ENCODE peak calls at places on chromosomes 5 and 9, in five cellular contexts. W, P, O, F and H are unnamed samples.
A peak's percentile ranks its signal among the peaks of the same experiment; 100 is the strongest.

GRCh38 chr9:114671605-114672004 is 10.4 kb downstream of the TEX48 start:
- DNase-seq in F (no peak), P (no peak), W (no peak), O (peak; percentile 47), H (no peak)

GRCh38 chr5:69217154-69217731 is 17.4 kb upstream of the CDK7 start:
- DNase-seq in W (peak; percentile 97), O (no peak), P (no peak), F (no peak), H (no peak)

GRCh38 chr5:33212439-33212838 is 228.3 kb upstream of the TARS1 start:
- DNase-seq in W (no peak), F (no peak), O (no peak), P (no peak), H (no peak)

GRCh38 chr5:178416206-178416882 is 173.8 kb downstream of the COL23A1 start:
- DNase-seq in P (no peak), O (no peak), W (no peak), F (no peak), H (peak; percentile 38)

GRCh38 chr9:87596862-87597261 is 99.2 kb downstream of the DAPK1 start:
- DNase-seq in W (no peak), P (no peak), F (no peak), O (no peak), H (no peak)

GRCh38 chr9:105150991-105151685 is 93.3 kb upstream of the SLC44A1 start:
- DNase-seq in F (no peak), P (no peak), O (peak; percentile 82), W (no peak), H (no peak)

GRCh38 chr9:137063311-137064026 is 6.9 kb downstream of the SAPCD2 start:
- DNase-seq in P (no peak), W (no peak), O (no peak), F (no peak), H (no peak)

GRCh38 chr5:179802950-179803562 is 3.6 kb downstream of the MGAT4B start:
- DNase-seq in F (no peak), O (no peak), P (no peak), W (no peak), H (no peak)

GRCh38 chr9:20838218-20838617 is 154.2 kb downstream of the FOCAD start:
- DNase-seq in F (no peak), W (no peak), P (no peak), O (peak; percentile 53), H (no peak)

GRCh38 chr5:115377468-115378217 is 81.2 kb upstream of the CCDC112 start:
- DNase-seq in F (no peak), P (no peak), W (no peak), O (peak; percentile 93), H (no peak)
- H3K4me1 ChIP-seq in F (peaks cover 22% of the 10 kb centered on the region), P (no peaks in the 10 kb centered on the region), W (no peaks in the 10 kb centered on the region), O (peaks cover 13% of the 10 kb centered on the region), H (peaks cover 25% of the 10 kb centered on the region)

GRCh38 chr5:56169949-56170348 is 63.2 kb downstream of the ANKRD55 start:
- DNase-seq in W (no peak), P (no peak), O (no peak), F (no peak), H (no peak)

GRCh38 chr5:56172225-56172624 is 60.9 kb downstream of the ANKRD55 start:
- DNase-seq in F (no peak), O (peak; percentile 67), W (no peak), P (no peak), H (no peak)

GRCh38 chr5:56168066-56168478 is 65.1 kb downstream of the ANKRD55 start:
- DNase-seq in W (no peak), P (no peak), O (peak; percentile 85), F (no peak), H (peak; percentile 75)

GRCh38 chr5:56169281-56169680 is 63.8 kb downstream of the ANKRD55 start:
- DNase-seq in P (no peak), O (peak; percentile 62), F (no peak), W (no peak), H (no peak)

DNA sequence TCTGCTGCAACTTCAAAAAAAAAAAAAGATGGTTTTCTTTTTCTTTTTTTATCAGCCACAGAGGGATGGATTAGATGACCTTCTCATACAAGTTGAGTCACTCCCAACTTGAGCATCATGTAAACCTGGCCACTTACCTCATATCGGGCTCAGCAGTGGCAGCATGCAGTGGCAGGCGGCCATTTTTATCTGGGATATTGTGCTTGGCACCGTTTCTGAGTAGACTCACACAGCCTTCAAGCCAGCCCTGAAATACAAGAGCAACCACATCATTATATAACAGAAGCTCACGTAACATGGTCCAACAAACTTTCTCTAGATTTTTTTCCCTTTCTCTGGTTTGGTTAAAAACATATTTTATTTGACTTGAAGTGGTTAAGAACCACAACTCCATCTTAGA is 62.6 kb downstream of the ANKRD55 start:
- DNase-seq in W (no peak), O (peak; percentile 97), P (no peak), F (no peak), H (no peak)
- H3K4me1 ChIP-seq in W (no peaks in the 10 kb centered on the region), O (peaks cover 13% of the 10 kb centered on the region), P (peaks cover 6% of the 10 kb centered on the region), F (peaks cover 5% of the 10 kb centered on the region), H (peaks cover 49% of the 10 kb centered on the region)

DNA sequence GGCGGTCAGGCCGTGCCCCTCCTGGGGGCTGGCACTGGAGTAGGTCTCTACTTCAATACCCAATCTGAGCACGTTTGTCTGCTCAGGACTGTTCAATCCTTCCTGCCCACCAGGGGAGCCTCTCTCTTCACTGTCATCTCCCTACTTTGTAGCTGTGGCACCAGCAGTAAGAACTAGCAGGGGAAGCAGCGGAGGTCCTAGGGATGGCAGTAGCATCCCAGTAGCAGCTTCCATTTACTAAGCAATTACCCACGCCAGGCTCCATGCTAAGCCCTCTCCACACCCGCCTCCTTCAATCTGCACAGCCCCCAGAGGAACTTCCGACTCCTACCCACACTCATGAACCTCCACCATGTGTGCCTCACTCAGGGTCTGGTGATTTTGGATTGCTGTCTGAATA is 31.7 kb downstream of the FSTL4 start:
- DNase-seq in P (peak; percentile 16), O (no peak), W (no peak), F (no peak), H (peak; percentile 34)
- H3K4me1 ChIP-seq in P (no peaks in the 10 kb centered on the region), O (no peaks in the 10 kb centered on the region), W (no peaks in the 10 kb centered on the region), F (peaks cover 2% of the 10 kb centered on the region), H (no peaks in the 10 kb centered on the region)

GRCh38 chr5:148856424-148856823 is 30.0 kb downstream of the ADRB2 start:
- DNase-seq in W (no peak), F (no peak), O (no peak), P (no peak), H (no peak)

GRCh38 chr5:148855249-148856008 is 29.0 kb downstream of the ADRB2 start:
- DNase-seq in F (no peak), W (no peak), P (no peak), O (no peak), H (no peak)

GRCh38 chr5:148858106-148858505 is 31.7 kb downstream of the ADRB2 start:
- DNase-seq in P (no peak), W (no peak), O (peak; percentile 41), F (no peak), H (no peak)

GRCh38 chr5:148857474-148857873 is 31.1 kb downstream of the ADRB2 start:
- DNase-seq in F (no peak), W (no peak), O (no peak), P (no peak), H (no peak)

DNA sequence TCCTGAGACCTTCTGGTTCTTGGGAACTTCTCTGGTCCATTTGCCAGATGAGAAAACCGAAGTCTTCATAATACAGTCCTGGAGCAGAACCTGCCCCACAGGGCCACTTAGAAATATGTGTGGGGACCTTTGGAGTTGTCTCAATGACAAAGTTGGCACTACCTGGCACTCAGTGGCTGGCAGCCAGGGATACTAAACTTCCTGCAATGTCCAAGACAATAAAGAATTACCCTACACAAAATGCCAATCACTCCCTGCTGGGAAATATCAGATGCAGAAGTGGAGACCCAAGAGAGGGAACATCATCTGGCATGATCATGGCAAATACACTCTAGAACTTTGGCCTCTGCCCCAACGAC is 29.6 kb downstream of the ADRB2 start:
- DNase-seq in P (no peak), W (no peak), O (no peak), F (no peak), H (no peak)
- H3K4me1 ChIP-seq in P (no peaks in the 10 kb centered on the region), W (no peaks in the 10 kb centered on the region), O (no peaks in the 10 kb centered on the region), F (peaks cover 11% of the 10 kb centered on the region), H (peaks cover 36% of the 10 kb centered on the region)

GRCh38 chr5:18778226-18778625 is 1144.0 kb downstream of the TAF11L14 start:
- DNase-seq in P (no peak), F (no peak), W (no peak), O (no peak), H (no peak)

GRCh38 chr5:18771097-18771610 is 1136.9 kb downstream of the TAF11L14 start:
- DNase-seq in W (no peak), F (no peak), O (no peak), P (no peak), H (no peak)

DNA sequence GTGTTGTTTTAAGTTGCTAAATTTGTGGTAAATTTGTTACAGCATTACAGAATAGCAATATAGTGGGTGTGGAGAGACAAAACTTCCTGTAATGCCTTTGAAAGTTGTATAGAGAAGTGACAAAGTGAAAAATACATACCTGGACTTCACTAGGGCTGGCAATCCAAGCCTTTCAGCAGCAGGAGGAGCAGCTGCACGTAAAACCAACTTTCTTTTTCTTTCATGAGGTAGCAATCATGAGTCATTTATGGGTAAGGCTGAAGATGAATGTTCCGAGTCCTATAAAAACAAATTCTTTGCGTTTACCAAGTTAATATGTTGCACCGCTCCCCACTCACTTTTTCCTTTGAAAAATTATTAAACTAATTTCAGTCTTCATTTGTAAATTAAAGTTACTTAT is 1138.2 kb downstream of the TAF11L14 start:
- DNase-seq in O (peak; percentile 37), W (no peak), F (peak; percentile 19), P (peak; percentile 69), H (no peak)
- H3K4me1 ChIP-seq in O (no peaks in the 10 kb centered on the region), W (no peaks in the 10 kb centered on the region), F (no peaks in the 10 kb centered on the region), P (no peaks in the 10 kb centered on the region), H (no peaks in the 10 kb centered on the region)

DNA sequence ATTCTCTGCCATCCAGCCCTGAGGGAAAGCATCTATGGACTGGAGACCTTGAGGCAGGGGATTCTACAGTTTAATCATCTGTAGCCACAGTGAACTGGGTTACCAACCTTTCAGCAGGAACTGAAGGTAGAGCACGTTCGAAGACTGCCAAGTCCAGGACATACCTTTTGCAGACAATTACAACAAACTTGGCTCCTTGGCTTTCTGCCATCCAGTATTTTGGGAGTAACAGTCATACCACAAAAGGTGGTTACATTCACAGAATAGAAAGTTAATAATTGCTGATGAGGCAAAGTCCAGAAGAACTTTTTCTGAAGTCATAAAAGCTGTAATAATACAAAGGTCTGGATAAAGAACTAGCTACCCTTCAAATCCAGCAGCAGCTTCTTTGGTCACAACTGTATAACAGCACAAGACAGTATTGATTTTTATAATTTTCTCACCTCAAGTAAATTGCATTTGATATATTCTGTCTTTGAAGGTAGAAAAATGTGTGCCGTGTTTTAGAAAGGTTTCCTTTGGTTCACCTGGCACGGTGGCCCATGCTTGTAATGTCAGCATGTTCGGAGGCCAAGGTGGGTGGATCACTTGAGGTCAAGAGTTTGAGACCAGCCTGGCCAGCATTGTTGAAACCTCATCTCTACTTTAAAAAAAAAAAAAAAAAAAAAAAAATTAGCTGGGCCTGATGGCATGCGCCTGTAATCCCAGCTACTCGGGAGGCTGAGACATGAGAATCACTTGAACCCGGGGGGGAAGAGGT is 236.6 kb downstream of the NR3C1 start:
- DNase-seq in W (no peak), F (no peak), P (no peak), O (no peak), H (no peak)
- H3K4me1 ChIP-seq in W (no peaks in the 10 kb centered on the region), F (no peaks in the 10 kb centered on the region), P (no peaks in the 10 kb centered on the region), O (no peaks in the 10 kb centered on the region), H (peaks cover 10% of the 10 kb centered on the region)

GRCh38 chr5:171997011-171997410 is 9.4 kb downstream of the FBXW11 start:
- DNase-seq in W (no peak), F (no peak), O (no peak), P (peak; percentile 35), H (peak; percentile 27)
- H3K4me1 ChIP-seq in W (no peaks in the 10 kb centered on the region), F (peaks cover 12% of the 10 kb centered on the region), O (peaks cover 2% of the 10 kb centered on the region), P (peaks cover 7% of the 10 kb centered on the region), H (peaks cover 9% of the 10 kb centered on the region)

GRCh38 chr5:137269886-137270285 is 229.2 kb downstream of the SPOCK1 start:
- DNase-seq in W (no peak), P (no peak), O (no peak), F (no peak), H (no peak)
- H3K4me1 ChIP-seq in W (no peaks in the 10 kb centered on the region), P (peaks cover 4% of the 10 kb centered on the region), O (peaks cover 2% of the 10 kb centered on the region), F (no peaks in the 10 kb centered on the region), H (peaks cover 6% of the 10 kb centered on the region)